ENCODE peak calls at places on chromosomes 12 and 14, in seven cellular contexts. C is effector memory CD4-positive, alpha-beta T cell; I is hepatocyte; X is upper lobe of right lung; Y is aorta; M is tibial artery; G is pancreas. B is an unnamed sample. For H3K4me1 and H3K27me3, the result is how much of the 10 kb centered on the place peaks cover.

GRCh38 chr12:68118096-68118755 is 41.3 kb downstream of the IFNG start:
- DNase-seq in X (no peak), C (no peak), Y (no peak), I (no peak), G (no peak), M (no peak), B (no peak)

GRCh38 chr12:47995976-47996375 is 8.3 kb downstream of the COL2A1 start:
- DNase-seq in C (no peak), G (no peak), M (peak), Y (no peak), X (no peak), I (peak), B (no peak)

GRCh38 chr12:64252708-64253107 is 30.6 kb upstream of the KICS2 start:
- DNase-seq in Y (no peak), I (no peak), X (no peak), M (no peak), G (no peak), C (no peak), B (no peak)

GRCh38 chr12:131075194-131075593 is 121.5 kb downstream of the ADGRD1 start:
- DNase-seq in M (no peak), X (no peak), I (no peak), G (no peak), C (no peak), Y (no peak), B (no peak)

GRCh38 chr12:107310621-107311020 is 217.3 kb upstream of the CRY1 start:
- DNase-seq in Y (no peak), I (no peak), X (no peak), G (no peak), M (no peak), C (no peak), B (no peak)

GRCh38 chr12:6866163-6866919 is 990 bp upstream of the TPI1 start:
- DNase-seq in Y (no peak), M (peak), I (no peak), X (no peak), G (no peak), C (no peak), B (no peak)

GRCh38 chr14:101102875-101103274 is 199.4 kb upstream of the RTL1 start:
- DNase-seq in X (no peak), G (peak), C (no peak), Y (peak), I (no peak), M (no peak), B (no peak)

GRCh38 chr14:72883963-72884362 is 9.9 kb downstream of the DPF3 start:
- DNase-seq in X (no peak), Y (no peak), C (no peak), G (no peak), I (no peak), M (no peak), B (no peak)

GRCh38 chr14:91367173-91368171 is 50.1 kb downstream of the CCDC88C start:
- DNase-seq in C (peak), X (peak), G (no peak), M (no peak), I (peak), Y (no peak), B (peak)

GRCh38 chr14:99100871-99101270 is 171.1 kb downstream of the BCL11B start:
- DNase-seq in Y (no peak), M (no peak), X (no peak), C (no peak), G (no peak), I (no peak), B (no peak)

GRCh38 chr12:98820005-98820404 is 174.9 kb downstream of the APAF1 start:
- DNase-seq in C (no peak), G (no peak), Y (no peak), X (no peak), I (no peak), M (no peak), B (no peak)

GRCh38 chr14:20435454-20436362 is at the start of gene KLHL33:
- DNase-seq in Y (no peak), X (no peak), G (no peak), I (no peak), M (no peak), C (no peak), B (no peak)

DNA sequence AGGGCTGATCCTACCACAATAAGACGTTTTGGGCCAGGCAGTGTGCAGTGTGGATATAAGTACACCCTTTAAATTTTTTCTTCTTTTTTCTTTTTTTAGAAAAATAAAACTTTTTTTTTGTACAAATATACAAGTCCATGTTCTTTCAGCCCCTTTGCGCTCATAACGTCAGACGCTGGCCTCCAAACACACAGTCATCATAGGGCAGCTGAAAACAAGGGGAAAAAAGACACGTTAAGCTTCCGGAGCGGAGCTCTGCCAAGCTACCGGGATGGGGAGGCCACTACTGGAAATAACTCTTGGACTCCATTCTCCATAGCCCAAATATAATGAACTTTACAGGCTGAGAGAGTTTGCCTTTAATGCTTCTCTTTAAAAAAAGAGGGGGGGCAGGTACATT is 2.7 kb downstream of the NFKBIA start:
- DNase-seq in X (no peak), G (no peak), I (no peak), M (peak), Y (no peak), C (no peak), B (no peak)
- H3K4me1 ChIP-seq in X (half or more), G (under half), I (under half), M (under half), Y (under half), C (under half), B (under half)

GRCh38 chr12:78315018-78315417 is 484.3 kb downstream of the NAV3 start:
- DNase-seq in M (no peak), G (no peak), X (no peak), I (no peak), Y (no peak), C (no peak), B (no peak)
- H3K27me3 ChIP-seq in M (under half), G (under half), X (under half), I (under half), Y (under half), C (under half), B (under half)

GRCh38 chr14:24780278-24780677 is 146.3 kb upstream of the GZMB start:
- DNase-seq in Y (no peak), M (no peak), G (no peak), I (no peak), C (no peak), X (no peak), B (no peak)
- H3K4me3 ChIP-seq in Y (no peak), M (no peak), G (no peak), I (no peak), C (no peak), X (no peak), B (no peak)

GRCh38 chr14:61557854-61558253 is 137.5 kb upstream of the HIF1A start:
- DNase-seq in M (no peak), I (no peak), X (no peak), G (no peak), Y (no peak), C (no peak), B (no peak)

GRCh38 chr14:61561144-61561543 is 134.2 kb upstream of the HIF1A start:
- DNase-seq in I (no peak), Y (no peak), X (no peak), C (no peak), M (no peak), G (no peak), B (no peak)

GRCh38 chr14:61560323-61560722 is 135.0 kb upstream of the HIF1A start:
- DNase-seq in Y (no peak), G (no peak), C (no peak), I (peak), M (no peak), X (no peak), B (no peak)

GRCh38 chr14:61558271-61558670 is 137.0 kb upstream of the HIF1A start:
- DNase-seq in C (no peak), G (no peak), I (no peak), Y (no peak), M (no peak), X (no peak), B (no peak)

DNA sequence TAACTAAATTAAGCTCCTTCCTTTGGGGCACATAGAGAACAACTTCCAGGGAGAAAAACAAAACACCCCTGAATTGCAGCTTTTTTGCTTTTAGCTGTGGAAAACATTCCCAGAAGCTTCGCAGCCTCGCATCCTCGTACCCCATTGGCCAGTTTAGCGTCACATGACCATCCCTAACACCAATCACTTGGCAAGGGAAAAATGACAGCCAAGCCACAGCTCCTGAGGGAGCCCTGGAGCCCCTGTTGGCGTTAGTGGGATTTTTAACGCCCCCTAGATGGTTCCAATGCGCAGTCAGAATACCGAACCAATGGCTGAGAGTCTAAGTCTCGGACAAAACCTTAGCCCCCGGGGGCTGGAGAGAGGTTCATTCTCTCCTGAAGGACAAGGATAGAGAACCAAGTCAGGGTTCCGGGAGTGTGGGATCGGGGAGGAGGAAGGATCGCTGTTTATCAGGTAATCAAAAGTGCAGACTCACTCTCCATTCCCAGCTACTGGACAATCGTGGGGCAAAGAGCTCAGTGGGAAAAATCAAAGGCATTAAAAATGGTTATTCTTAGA is 135.6 kb upstream of the HIF1A start:
- DNase-seq in Y (no peak), X (no peak), M (no peak), C (no peak), I (peak), G (no peak), B (no peak)
- H3K4me1 ChIP-seq in Y (under half), X (under half), M (under half), C (under half), I (half or more), G (half or more), B (under half)

GRCh38 chr12:114408415-114408814 is 2.5 kb upstream of the TBX5 start:
- DNase-seq in C (no peak), Y (no peak), X (no peak), G (no peak), I (no peak), M (no peak), B (no peak)
- H3K27me3 ChIP-seq in C (half or more), Y (under half), X (half or more), G (under half), I (half or more), M (under half), B (under half)

GRCh38 chr12:49294804-49295086 is 202 bp upstream of the PRPH start:
- DNase-seq in Y (no peak), X (no peak), G (no peak), I (no peak), M (no peak), C (no peak), B (no peak)
- H3K4me3 ChIP-seq in Y (no peak), X (no peak), G (no peak), I (no peak), M (no peak), C (no peak), B (no peak)

GRCh38 chr12:57741413-57741789 is 2.9 kb upstream of the AGAP2 start:
- DNase-seq in M (no peak), C (no peak), G (no peak), I (no peak), X (no peak), Y (no peak), B (no peak)
- H3K4me1 ChIP-seq in M (under half), C (half or more), G (under half), I (under half), X (under half), Y (under half), B (under half)

GRCh38 chr12:3603576-3603975 is 112.6 kb downstream of the PRMT8 start:
- DNase-seq in I (no peak), Y (peak), G (peak), C (no peak), X (peak), M (no peak), B (no peak)

GRCh38 chr12:3607039-3607719 is 116.2 kb downstream of the PRMT8 start:
- DNase-seq in I (no peak), M (no peak), X (peak), Y (peak), C (no peak), G (no peak), B (no peak)

GRCh38 chr12:3604281-3604680 is 113.3 kb downstream of the PRMT8 start:
- DNase-seq in X (peak), Y (peak), M (no peak), G (peak), I (no peak), C (no peak), B (no peak)

GRCh38 chr12:3606101-3606500 is 115.1 kb downstream of the PRMT8 start:
- DNase-seq in M (no peak), I (no peak), G (peak), X (peak), C (no peak), Y (no peak), B (no peak)

GRCh38 chr12:3604750-3605638 is 114.0 kb downstream of the PRMT8 start:
- DNase-seq in X (peak), G (peak), Y (peak), I (no peak), M (no peak), C (no peak), B (no peak)
- H3K27me3 ChIP-seq in X (under half), G (under half), Y (under half), I (under half), M (under half), C (under half), B (under half)

B was measured in naive thymus-derived CD4-positive, alpha-beta T cell.